ENCODE peak calls at places on chromosomes 5 and 9, in four cellular contexts. U, X, V and O are unnamed samples.

GRCh38 chr9:99828054-99828416 is 6.3 kb downstream of the NR4A3 start:
- DNase-seq in U (no peak), X (no peak), V (no peak), O (no peak)

GRCh38 chr9:137689745-137690529 is 71.1 kb downstream of the EHMT1 start:
- DNase-seq in U (peak; percentile 69), X (peak; percentile 76), V (no peak), O (no peak)

GRCh38 chr5:102628449-102629175 is 126.5 kb upstream of the PAM start:
- DNase-seq in U (peak; percentile 21), X (peak; percentile 7), V (no peak), O (no peak)

GRCh38 chr9:132631280-132631679 is 38.5 kb downstream of the DDX31 start:
- DNase-seq in U (no peak), X (peak; percentile 87), V (no peak), O (no peak)

GRCh38 chr9:25716220-25716872 is 38.1 kb upstream of the TUSC1 start:
- DNase-seq in U (peak; percentile 80), X (peak; percentile 74), V (no peak), O (no peak)

GRCh38 chr9:94801242-94801641 is 74.7 kb downstream of the AOPEP start:
- DNase-seq in U (no peak), X (peak; percentile 51), V (no peak), O (no peak)

GRCh38 chr5:39570418-39571027 is 145.7 kb upstream of the DAB2 start:
- DNase-seq in U (peak; percentile 63), X (peak; percentile 61), V (no peak), O (no peak)

GRCh38 chr5:178440163-178440545 is 150.0 kb downstream of the COL23A1 start:
- DNase-seq in U (no peak), X (no peak), V (no peak), O (no peak)

GRCh38 chr5:6404129-6404528 is 25.8 kb upstream of the MED10 start:
- DNase-seq in U (no peak), X (peak; percentile 41), V (no peak), O (no peak)

GRCh38 chr5:53882637-53883036 is 322.2 kb downstream of the NDUFS4 start:
- DNase-seq in U (no peak), X (peak; percentile 67), V (no peak), O (no peak)

GRCh38 chr5:119019431-119020348 is 31.3 kb upstream of the DTWD2 start:
- DNase-seq in U (no peak), X (no peak), V (no peak), O (no peak)

GRCh38 chr9:22035591-22036011 is 26.5 kb upstream of the CDKN2B start:
- DNase-seq in U (no peak), X (no peak), V (no peak), O (no peak)

GRCh38 chr5:17132444-17133083 is 84.9 kb upstream of the BASP1 start:
- DNase-seq in U (peak; percentile 41), X (peak; percentile 63), V (no peak), O (no peak)

GRCh38 chr9:136536721-136537241 is 9.1 kb downstream of the NOTCH1 start:
- DNase-seq in U (no peak), X (no peak), V (no peak), O (no peak)

GRCh38 chr9:69044226-69045219 is 9.0 kb downstream of the FXN start:
- DNase-seq in U (no peak), X (peak; percentile 68), V (peak; percentile 29), O (no peak)

GRCh38 chr5:10453564-10453963 is 11.9 kb downstream of the ROPN1L start:
- DNase-seq in U (no peak), X (peak; percentile 28), V (no peak), O (no peak)

GRCh38 chr9:14343948-14344547 is 30.1 kb upstream of the NFIB start:
- DNase-seq in U (no peak), X (no peak), V (peak; percentile 74), O (no peak)

GRCh38 chr9:17928768-17929167 is 349.9 kb downstream of the SH3GL2 start:
- DNase-seq in U (no peak), X (no peak), V (no peak), O (no peak)

GRCh38 chr9:137878146-137878941 is 762 bp downstream of the CACNA1B start:
- DNase-seq in U (peak; percentile 81), X (no peak), V (no peak), O (no peak)

GRCh38 chr9:124060844-124061605 is 49.5 kb downstream of the LHX2 start:
- DNase-seq in U (no peak), X (no peak), V (no peak), O (no peak)

GRCh38 chr5:145110826-145111225 is 724.3 kb downstream of the PRELID2 start:
- DNase-seq in U (no peak), X (peak; percentile 16), V (no peak), O (no peak)

GRCh38 chr9:132988244-132989013 is 9.9 kb downstream of the GFI1B start:
- DNase-seq in U (no peak), X (no peak), V (no peak), O (no peak)

GRCh38 chr5:10594591-10595210 is 30.8 kb downstream of the ANKRD33B start:
- DNase-seq in U (no peak), X (peak; percentile 49), V (peak; percentile 42), O (no peak)

GRCh38 chr5:73938280-73938937 is 312.4 kb downstream of the ARHGEF28 start:
- DNase-seq in U (no peak), X (peak; percentile 96), V (no peak), O (no peak)

GRCh38 chr5:94782376-94782775 is 163.9 kb downstream of the SLF1 start:
- DNase-seq in U (no peak), X (no peak), V (no peak), O (no peak)

GRCh38 chr5:143182901-143183820 is 220.3 kb downstream of the NR3C1 start:
- DNase-seq in U (peak; percentile 50), X (peak; percentile 48), V (peak; percentile 71), O (no peak)

DNA sequence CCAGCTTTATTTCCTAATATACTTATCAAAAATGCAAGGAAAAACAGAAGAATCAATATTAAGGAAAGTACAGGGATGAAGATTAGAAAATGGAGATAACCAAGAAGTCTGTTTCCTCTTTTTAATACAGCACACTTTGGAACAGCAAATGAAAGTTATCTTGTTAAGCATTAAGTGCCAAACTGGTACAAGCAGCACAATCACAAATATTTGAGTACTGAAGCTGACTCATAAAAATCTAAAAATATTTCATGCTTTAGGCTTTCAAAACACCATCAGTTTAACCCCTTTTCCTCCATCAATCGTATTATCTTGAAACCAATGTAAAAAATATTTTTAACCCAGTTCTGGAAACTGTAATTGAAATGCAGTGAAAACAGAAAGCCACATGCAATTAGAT is 2.7 kb downstream of the FBXW11 start:
- DNase-seq in U (no peak), X (no peak), V (no peak), O (no peak)
- H3K4me1 ChIP-seq in U (peaks cover 28% of the 10 kb centered on the region), X (peaks cover 9% of the 10 kb centered on the region), V (peaks cover 61% of the 10 kb centered on the region), O (peaks cover 44% of the 10 kb centered on the region)

GRCh38 chr9:130451509-130452388 is 7.0 kb downstream of the ASS1 start:
- DNase-seq in U (peak; percentile 96), X (peak; percentile 95), V (peak; percentile 91), O (peak; percentile 62)
- TF ChIP-seq CTCF in U (peak; percentile 45), X (peak; percentile 45), V (no peak), O (peak; percentile 42)

GRCh38 chr9:33290247-33290993 is at the start of gene NFX1:
- DNase-seq in U (peak; percentile 99), X (peak; percentile 99), V (peak; percentile 99), O (peak; percentile 95)

GRCh38 chr9:33288828-33289483 is 1.4 kb upstream of the NFX1 start:
- DNase-seq in U (no peak), X (no peak), V (peak; percentile 66), O (no peak)

GRCh38 chr9:33289501-33289900 is 815 bp upstream of the NFX1 start:
- DNase-seq in U (peak; percentile 34), X (no peak), V (peak; percentile 69), O (no peak)

GRCh38 chr9:33289936-33290246 is 425 bp upstream of the NFX1 start:
- DNase-seq in U (no peak), X (no peak), V (no peak), O (no peak)

DNA sequence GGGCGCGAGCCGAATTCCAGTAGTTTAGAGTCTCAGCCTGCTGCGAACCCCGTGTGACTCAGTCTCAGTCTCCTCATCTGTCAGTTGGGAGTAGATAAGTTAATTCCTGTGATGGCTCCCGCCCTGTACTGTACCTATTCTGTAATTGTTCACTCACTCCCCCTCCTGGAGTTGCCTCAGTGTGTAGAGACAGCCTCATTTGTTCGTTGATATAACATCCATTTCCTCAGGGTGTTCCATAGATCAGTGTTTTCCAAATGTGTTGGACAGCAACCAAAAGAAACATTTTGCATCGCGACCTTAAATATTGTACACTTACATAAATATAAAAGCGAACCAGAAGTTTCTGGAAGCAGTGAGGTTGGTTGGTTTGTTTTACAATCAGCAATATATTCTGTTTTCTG is 680 bp downstream of the NFX1 start:
- DNase-seq in U (no peak), X (peak; percentile 91), V (no peak), O (no peak)
- H3K4me1 ChIP-seq in U (peaks cover 20% of the 10 kb centered on the region), X (peaks cover 4% of the 10 kb centered on the region), V (peaks cover 52% of the 10 kb centered on the region), O (peaks cover 42% of the 10 kb centered on the region)

DNA sequence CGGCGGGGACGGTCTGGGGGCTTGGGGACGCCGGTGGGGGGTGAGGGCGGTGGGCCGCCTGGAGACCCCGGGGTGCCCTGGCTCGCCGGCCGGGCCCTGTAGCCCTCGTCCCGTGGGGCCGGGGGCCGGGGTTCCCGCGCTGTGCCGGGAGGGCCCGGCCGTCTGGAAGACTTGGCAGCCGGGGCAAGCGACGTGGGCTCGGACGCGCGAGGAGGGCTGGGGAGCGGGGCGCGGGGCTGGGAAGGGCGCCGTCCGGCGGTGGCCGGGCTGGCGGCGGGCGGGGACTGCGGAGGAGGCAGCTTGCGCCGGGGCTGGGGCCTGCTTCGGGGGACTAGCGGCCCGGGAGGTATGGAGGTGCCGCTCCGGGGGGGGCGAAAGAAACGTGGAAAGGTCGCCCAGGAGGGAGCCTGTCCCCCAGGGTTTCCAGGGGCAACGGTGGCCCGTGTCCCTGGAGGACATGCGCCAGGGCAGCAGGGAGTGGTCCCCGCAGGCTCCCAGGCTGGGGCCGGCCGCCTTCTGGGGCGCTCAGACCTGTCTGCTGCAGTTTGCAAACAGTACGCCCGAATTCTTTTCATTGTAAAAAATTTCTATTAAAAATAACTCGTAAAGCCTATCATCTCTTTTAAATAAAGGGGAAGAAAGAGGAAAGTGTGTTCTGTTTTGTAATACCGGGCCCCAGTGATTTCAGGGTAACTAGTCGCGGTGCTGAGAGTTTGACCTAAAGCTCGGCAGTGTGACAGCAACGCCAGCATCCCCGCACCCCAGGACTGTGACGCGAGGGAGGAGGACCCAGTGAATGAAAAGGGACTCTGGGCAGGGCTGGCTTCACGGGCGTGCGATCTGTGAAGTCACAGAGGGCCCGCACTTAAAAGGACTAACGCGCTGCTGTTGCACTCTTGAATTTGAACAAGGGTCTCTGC is 752 bp upstream of the ANKH start:
- DNase-seq in U (peak; percentile 81), X (peak; percentile 8), V (peak; percentile 83), O (peak; percentile 29)
- TF ChIP-seq CTCF in U (no peak), X (no peak), V (no peak), O (peak; percentile 29)